ENCODE peak calls at places on chromosomes 11 and 22, in four cellular contexts. One of them, this sample, is unnamed.
A peak's percentile ranks its signal among the peaks of the same experiment; 100 is the strongest.

GRCh38 chr22:30600925-30601324 is 6.0 kb upstream of the TCN2 start:
- DNase-seq in GM12878: no peak
- DNase-seq in GM12891: no peak
- DNase-seq in K562: no peak
- DNase-seq in this sample: peak; percentile 8

GRCh38 chr11:19836666-19837065 is 124.0 kb downstream of the NAV2 start:
- DNase-seq in GM12878: no peak
- DNase-seq in GM12891: no peak
- DNase-seq in K562: no peak
- DNase-seq in this sample: no peak

GRCh38 chr11:12824281-12825041 is 150.2 kb downstream of the TEAD1 start:
- DNase-seq in GM12878: no peak
- DNase-seq in GM12891: no peak
- DNase-seq in K562: no peak
- DNase-seq in this sample: no peak

GRCh38 chr11:827146-827860 is 416 bp upstream of the CRACR2B start:
- DNase-seq in GM12878: no peak
- DNase-seq in GM12891: no peak
- DNase-seq in K562: peak; percentile 55
- DNase-seq in this sample: no peak

GRCh38 chr11:65126624-65127274 is 4.6 kb downstream of the MRPL49 start:
- DNase-seq in GM12878: no peak
- DNase-seq in GM12891: no peak
- DNase-seq in K562: peak; percentile 15
- DNase-seq in this sample: no peak

GRCh38 chr11:62127941-62128770 is 4.3 kb downstream of the INCENP start:
- DNase-seq in GM12878: no peak
- DNase-seq in GM12891: no peak
- DNase-seq in K562: no peak
- DNase-seq in this sample: no peak

GRCh38 chr22:30584441-30584840 is 7.3 kb downstream of the PES1 start:
- DNase-seq in GM12878: no peak
- DNase-seq in GM12891: no peak
- DNase-seq in K562: no peak
- DNase-seq in this sample: no peak

GRCh38 chr22:40026641-40027040 is 31.9 kb downstream of the FAM83F start:
- DNase-seq in GM12878: no peak
- DNase-seq in GM12891: no peak
- DNase-seq in K562: no peak
- DNase-seq in this sample: no peak

GRCh38 chr11:119696378-119697157 is 32.4 kb downstream of the NECTIN1 start:
- DNase-seq in GM12878: no peak
- DNase-seq in GM12891: no peak
- DNase-seq in K562: peak; percentile 23
- DNase-seq in this sample: no peak

GRCh38 chr11:90646706-90647105 is 423.9 kb upstream of the CHORDC1 start:
- DNase-seq in GM12878: no peak
- DNase-seq in GM12891: no peak
- DNase-seq in K562: no peak
- DNase-seq in this sample: no peak

GRCh38 chr11:17861036-17861755 is 126.6 kb downstream of the KCNC1 start:
- DNase-seq in GM12878: no peak
- DNase-seq in GM12891: no peak
- DNase-seq in K562: no peak
- DNase-seq in this sample: no peak

GRCh38 chr11:11206457-11206856 is 146.6 kb downstream of the CSNK2A3 start:
- DNase-seq in GM12878: no peak
- DNase-seq in GM12891: no peak
- DNase-seq in K562: no peak
- DNase-seq in this sample: no peak

GRCh38 chr11:59025097-59025496 is 61.0 kb upstream of the GLYATL1B start:
- DNase-seq in GM12878: no peak
- DNase-seq in GM12891: no peak
- DNase-seq in K562: no peak
- DNase-seq in this sample: no peak

GRCh38 chr11:108732395-108732794 is 67.5 kb downstream of the DDX10 start:
- DNase-seq in GM12878: no peak
- DNase-seq in GM12891: no peak
- DNase-seq in K562: no peak
- DNase-seq in this sample: no peak

GRCh38 chr11:128692750-128693578 is 908 bp upstream of the FLI1 start:
- DNase-seq in GM12878: no peak
- DNase-seq in GM12891: peak; percentile 49
- DNase-seq in K562: no peak
- DNase-seq in this sample: no peak
- TF ChIP-seq SPI1 in GM12878: no peak
- TF ChIP-seq SPI1 in GM12891: no peak
- TF ChIP-seq SPI1 in K562: no peak
- TF ChIP-seq SPI1 in this sample: no peak

GRCh38 chr11:33478111-33478573 is 221.0 kb downstream of the HIPK3 start:
- DNase-seq in GM12878: peak; percentile 12
- DNase-seq in GM12891: no peak
- DNase-seq in K562: no peak
- DNase-seq in this sample: no peak
- TF ChIP-seq SPI1 in GM12878: no peak
- TF ChIP-seq SPI1 in GM12891: no peak
- TF ChIP-seq SPI1 in K562: no peak
- TF ChIP-seq SPI1 in this sample: no peak

GRCh38 chr22:42625416-42625815 is 10.7 kb upstream of the POLDIP3 start:
- DNase-seq in GM12878: no peak
- DNase-seq in GM12891: no peak
- DNase-seq in K562: no peak
- DNase-seq in this sample: no peak

GRCh38 chr22:42626951-42627625 is 12.4 kb upstream of the POLDIP3 start:
- DNase-seq in GM12878: no peak
- DNase-seq in GM12891: no peak
- DNase-seq in K562: no peak
- DNase-seq in this sample: no peak

GRCh38 chr22:42630211-42630610 is 10.2 kb downstream of the ATP5MGL start:
- DNase-seq in GM12878: no peak
- DNase-seq in GM12891: no peak
- DNase-seq in K562: no peak
- DNase-seq in this sample: no peak

GRCh38 chr22:42626431-42626830 is 11.7 kb upstream of the POLDIP3 start:
- DNase-seq in GM12878: no peak
- DNase-seq in GM12891: no peak
- DNase-seq in K562: no peak
- DNase-seq in this sample: no peak

GRCh38 chr22:42627981-42628380 is 12.4 kb downstream of the ATP5MGL start:
- DNase-seq in GM12878: no peak
- DNase-seq in GM12891: no peak
- DNase-seq in K562: no peak
- DNase-seq in this sample: no peak
- TF ChIP-seq SPI1 in GM12878: no peak
- TF ChIP-seq SPI1 in GM12891: no peak
- TF ChIP-seq SPI1 in K562: no peak
- TF ChIP-seq SPI1 in this sample: no peak

GRCh38 chr11:122709042-122709760 is 53.7 kb downstream of the UBASH3B start:
- DNase-seq in GM12878: no peak
- DNase-seq in GM12891: no peak
- DNase-seq in K562: no peak
- DNase-seq in this sample: no peak
- TF ChIP-seq SPI1 in GM12878: no peak
- TF ChIP-seq SPI1 in GM12891: no peak
- TF ChIP-seq SPI1 in K562: no peak
- TF ChIP-seq SPI1 in this sample: no peak

GRCh38 chr11:76224461-76225121 is 18.3 kb upstream of the WNT11 start:
- DNase-seq in GM12878: no peak
- DNase-seq in GM12891: no peak
- DNase-seq in K562: no peak
- DNase-seq in this sample: no peak
- TF ChIP-seq SPI1 in GM12878: no peak
- TF ChIP-seq SPI1 in GM12891: no peak
- TF ChIP-seq SPI1 in K562: no peak
- TF ChIP-seq SPI1 in this sample: no peak

DNA sequence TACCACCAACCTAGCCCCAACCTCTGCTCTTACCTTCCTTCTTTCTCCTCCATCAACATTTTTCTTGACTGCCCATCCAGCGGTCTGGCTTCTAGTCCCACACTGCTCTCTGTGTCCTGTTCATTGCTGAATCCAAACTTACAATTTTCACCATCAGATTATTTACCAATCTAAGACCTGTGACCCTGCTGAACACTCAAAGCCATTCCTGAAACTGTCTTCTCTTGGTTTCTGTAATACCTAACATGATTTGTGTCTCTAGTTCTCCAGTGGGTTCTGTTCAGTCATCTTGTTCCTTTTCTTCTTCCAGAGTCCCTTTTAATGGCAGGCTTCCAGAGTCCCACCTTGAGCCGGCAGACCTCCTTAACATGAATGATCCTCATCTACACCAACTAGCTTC is 24.1 kb downstream of the RRAS2 start:
- DNase-seq in GM12878: no peak
- DNase-seq in GM12891: no peak
- DNase-seq in K562: no peak
- DNase-seq in this sample: no peak
- TF ChIP-seq SPI1 in GM12878: no peak
- TF ChIP-seq SPI1 in GM12891: no peak
- TF ChIP-seq SPI1 in K562: no peak
- TF ChIP-seq SPI1 in this sample: no peak

GRCh38 chr11:14443642-14444041 is 56.0 kb downstream of the COPB1 start:
- DNase-seq in GM12878: no peak
- DNase-seq in GM12891: no peak
- DNase-seq in K562: no peak
- DNase-seq in this sample: no peak
- TF ChIP-seq SPI1 in GM12878: no peak
- TF ChIP-seq SPI1 in GM12891: no peak
- TF ChIP-seq SPI1 in K562: no peak
- TF ChIP-seq SPI1 in this sample: no peak

This sample was measured in HL-60.